ENCODE peak calls at places on chromosomes 16 and 17, in seven cellular contexts. A, S, W, K, M, D and U are unnamed samples.

GRCh38 chr16:3950343-3951193 is 70.1 kb upstream of the CREBBP start:
- DNase-seq in A (peak; percentile 39), D (peak; percentile 99), K (peak; percentile 88), M (peak; percentile 30), W (no peak), S (no peak), U (peak; percentile 98)

GRCh38 chr17:51342257-51342656 is 81.9 kb downstream of the UTP18 start:
- DNase-seq in A (no peak), D (no peak), W (no peak), S (no peak), K (no peak), M (no peak), U (no peak)

GRCh38 chr17:81607431-81607830 is 29.5 kb downstream of the NPLOC4 start:
- DNase-seq in S (no peak), D (peak; percentile 59), M (no peak), K (no peak), A (no peak), W (no peak), U (peak; percentile 44)

GRCh38 chr16:73179671-73180370 is 131.9 kb upstream of the ZFHX3 start:
- DNase-seq in W (no peak), K (peak; percentile 46), D (no peak), S (no peak), A (no peak), M (no peak), U (no peak)

GRCh38 chr16:16033208-16033717 is 83.8 kb downstream of the ABCC1 start:
- DNase-seq in S (peak; percentile 13), D (no peak), M (no peak), K (no peak), W (no peak), A (no peak), U (no peak)

GRCh38 chr17:50661795-50662391 is 27.2 kb downstream of the ABCC3 start:
- DNase-seq in K (peak; percentile 43), D (peak; percentile 91), M (peak; percentile 99), W (no peak), S (no peak), A (peak; percentile 64), U (peak; percentile 91)

GRCh38 chr17:7477392-7478275 is 1.8 kb downstream of the ZBTB4 start:
- DNase-seq in W (no peak), K (peak; percentile 63), S (peak; percentile 27), M (no peak), A (no peak), D (peak; percentile 96), U (peak; percentile 88)

GRCh38 chr17:76171701-76172100 is 30.7 kb upstream of the FOXJ1 start:
- DNase-seq in D (no peak), M (no peak), W (no peak), K (no peak), A (no peak), S (no peak), U (no peak)

GRCh38 chr16:48212033-48212432 is 32.1 kb upstream of the LONP2 start:
- DNase-seq in A (no peak), M (no peak), W (no peak), K (no peak), S (no peak), D (no peak), U (peak; percentile 10)

GRCh38 chr17:77200711-77201110 is 59.9 kb downstream of the SEC14L1 start:
- DNase-seq in D (no peak), W (no peak), S (no peak), A (no peak), K (no peak), M (no peak), U (no peak)

GRCh38 chr17:1545618-1546017 is 17.0 kb downstream of the PITPNA start:
- DNase-seq in S (no peak), W (no peak), D (no peak), A (no peak), K (no peak), M (no peak), U (no peak)

GRCh38 chr17:31320791-31321190 is 631 bp downstream of the EVI2A start:
- DNase-seq in M (peak; percentile 7), A (no peak), D (peak; percentile 13), K (no peak), W (no peak), S (no peak), U (peak; percentile 17)